ENCODE peak calls at places on chromosomes 1 and 21, in four cellular contexts. V, R, M and D are unnamed samples.

GRCh38 chr1:246012271-246012854 is 494.7 kb downstream of the SMYD3 start:
- DNase-seq in V (no peak), R (peak; percentile 68), M (peak; percentile 7), D (no peak)

GRCh38 chr1:206075786-206076725 is 23.1 kb downstream of the RHEX start:
- DNase-seq in V (no peak), M (no peak), R (no peak), D (no peak)

GRCh38 chr1:115781343-115781742 is 12.8 kb upstream of the CASQ2 start:
- DNase-seq in M (no peak), V (no peak), R (no peak), D (no peak)

GRCh38 chr21:44681861-44682579 is at the start of gene KRTAP12-1:
- DNase-seq in V (no peak), M (no peak), R (peak; percentile 51), D (no peak)

GRCh38 chr1:220462756-220463155 is 65.2 kb upstream of the MARK1 start:
- DNase-seq in R (no peak), M (no peak), V (no peak), D (no peak)

GRCh38 chr1:39737546-39738169 is 1.0 kb upstream of the PPIE start:
- DNase-seq in R (no peak), V (no peak), M (no peak), D (no peak)

GRCh38 chr1:158203693-158204457 is 23.2 kb downstream of the CD1D start:
- DNase-seq in V (no peak), M (peak; percentile 36), R (peak; percentile 46), D (peak; percentile 52)

GRCh38 chr1:245406426-245406825 is 251.6 kb downstream of the KIF26B start:
- DNase-seq in M (no peak), V (no peak), R (no peak), D (no peak)

GRCh38 chr1:45775794-45776193 is 25.3 kb upstream of the IPP start:
- DNase-seq in R (no peak), M (no peak), V (no peak), D (no peak)

GRCh38 chr1:30052178-30052577 is 671.2 kb downstream of the MATN1 start:
- DNase-seq in R (no peak), M (no peak), V (no peak), D (no peak)

GRCh38 chr1:214823311-214824117 is 220.5 kb downstream of the CENPF start:
- DNase-seq in M (no peak), R (no peak), V (no peak), D (no peak)

GRCh38 chr1:28971980-28972771 is 57.8 kb downstream of the EPB41 start:
- DNase-seq in V (peak; percentile 29), R (no peak), M (peak; percentile 27), D (no peak)

GRCh38 chr1:75265792-75266191 is 131.6 kb downstream of the LHX8 start:
- DNase-seq in V (no peak), R (peak; percentile 55), M (peak; percentile 8), D (peak; percentile 52)

GRCh38 chr21:35528109-35529042 is 479.3 kb upstream of the RUNX1 start:
- DNase-seq in V (peak; percentile 20), M (no peak), R (no peak), D (no peak)

GRCh38 chr1:204241050-204241449 is 27.3 kb upstream of the GOLT1A start:
- DNase-seq in R (no peak), V (no peak), M (no peak), D (no peak)

GRCh38 chr1:44423706-44424546 is 18.9 kb downstream of the RNF220 start:
- DNase-seq in R (no peak), V (no peak), M (no peak), D (no peak)

GRCh38 chr1:229058111-229058551 is 212.8 kb upstream of the RAB4A start:
- DNase-seq in M (no peak), V (no peak), R (no peak), D (no peak)

GRCh38 chr21:44800103-44800502 is 1.5 kb downstream of the UBE2G2 start:
- DNase-seq in R (peak; percentile 80), V (no peak), M (no peak), D (peak; percentile 39)

GRCh38 chr1:109770331-109771095 is 6.8 kb upstream of the EPS8L3 start:
- DNase-seq in R (no peak), V (no peak), M (no peak), D (no peak)

GRCh38 chr1:61604684-61605083 is 120.3 kb downstream of the TM2D1 start:
- DNase-seq in M (no peak), V (no peak), R (no peak), D (no peak)

GRCh38 chr1:209659909-209660308 is 7.7 kb upstream of the LAMB3 start:
- DNase-seq in M (no peak), V (no peak), R (no peak), D (no peak)

GRCh38 chr1:20194770-20195463 is 8.6 kb upstream of the PLA2G2C start:
- DNase-seq in R (peak; percentile 70), V (peak; percentile 22), M (no peak), D (peak; percentile 60)

GRCh38 chr1:29592731-29593130 is 356.4 kb downstream of the PTPRU start:
- DNase-seq in M (no peak), V (no peak), R (no peak), D (no peak)

GRCh38 chr1:9204156-9204720 is 30.3 kb upstream of the H6PD start:
- DNase-seq in R (no peak), M (no peak), V (no peak), D (no peak)

GRCh38 chr1:246497331-246497915 is 9.7 kb downstream of the SMYD3 start:
- DNase-seq in M (peak; percentile 37), R (peak; percentile 86), V (no peak), D (peak; percentile 58)

GRCh38 chr1:35580949-35581388 is 7.9 kb downstream of the TFAP2E start:
- DNase-seq in M (no peak), R (no peak), V (no peak), D (no peak)

GRCh38 chr1:244197851-244198375 is 146.8 kb downstream of the ZBTB18 start:
- DNase-seq in V (no peak), R (no peak), M (no peak), D (no peak)

GRCh38 chr1:9101510-9102146 is 27.3 kb downstream of the GPR157 start:
- DNase-seq in M (no peak), R (peak; percentile 43), V (peak; percentile 54), D (peak; percentile 69)

GRCh38 chr1:112651205-112651604 is 23.3 kb upstream of the MOV10 start:
- DNase-seq in R (no peak), M (no peak), V (no peak), D (no peak)

GRCh38 chr1:17665950-17666720 is 89.0 kb upstream of the ACTL8 start:
- DNase-seq in V (no peak), R (no peak), M (no peak), D (no peak)

GRCh38 chr1:202615501-202616354 is 94.5 kb downstream of the SYT2 start:
- DNase-seq in V (no peak), R (no peak), M (no peak), D (peak; percentile 50)

GRCh38 chr21:30104246-30104645 is 62.4 kb downstream of the CLDN17 start:
- DNase-seq in R (no peak), V (no peak), M (no peak), D (no peak)

GRCh38 chr1:158117854-158118691 is 62.6 kb upstream of the CD1D start:
- DNase-seq in M (no peak), R (peak; percentile 79), V (peak; percentile 44), D (peak; percentile 22)

GRCh38 chr1:59486595-59486994 is 189.7 kb downstream of the FGGY start:
- DNase-seq in R (no peak), M (no peak), V (no peak), D (no peak)

GRCh38 chr1:193479187-193479586 is 292.8 kb upstream of the B3GALT2 start:
- DNase-seq in V (no peak), R (no peak), M (no peak), D (no peak)

GRCh38 chr1:67559222-67559700 is 125.7 kb upstream of the GADD45A start:
- DNase-seq in M (no peak), R (no peak), V (peak; percentile 39), D (peak; percentile 57)